ENCODE peak calls at places on chromosome 9, in four cellular contexts. D is lung, T is NB4, M is fibroblast of the aortic adventitia. R is an unnamed sample.

GRCh38 chr9:15522130-15522755 is 11.5 kb upstream of the PSIP1 start:
- DNase-seq in T (no peak), D (no peak), M (no peak), R (no peak)

GRCh38 chr9:104575451-104575850 is 6.5 kb downstream of the OR13C8 start:
- DNase-seq in D (no peak), T (no peak), M (no peak), R (no peak)

GRCh38 chr9:34124923-34125322 is 1.6 kb downstream of the DCAF12 start:
- DNase-seq in D (peak), M (peak), T (peak), R (no peak)

GRCh38 chr9:14992516-14992915 is 82.3 kb upstream of the FREM1 start:
- DNase-seq in T (peak), D (no peak), M (peak), R (peak)

GRCh38 chr9:37454238-37454637 is 11.0 kb downstream of the ZBTB5 start:
- DNase-seq in M (peak), D (no peak), T (no peak), R (no peak)

GRCh38 chr9:138100711-138101349 is 223.2 kb downstream of the CACNA1B start:
- DNase-seq in T (peak), M (no peak), D (no peak), R (no peak)

GRCh38 chr9:738209-738915 is 103.1 kb upstream of the DMRT1 start:
- DNase-seq in D (peak), T (peak), M (peak), R (peak)

GRCh38 chr9:38371495-38371894 is 21.0 kb upstream of the ALDH1B1 start:
- DNase-seq in M (peak), T (peak), D (no peak), R (no peak)

GRCh38 chr9:92098638-92099037 is 16.6 kb downstream of the SPTLC1 start:
- DNase-seq in M (no peak), T (no peak), D (no peak), R (no peak)

GRCh38 chr9:133609311-133610098 is at the start of gene FAM163B:
- DNase-seq in T (no peak), D (no peak), M (peak), R (peak)

GRCh38 chr9:122329592-122329991 is 41.2 kb upstream of the PTGS1 start:
- DNase-seq in D (no peak), T (no peak), M (no peak), R (no peak)

GRCh38 chr9:98903938-98904560 is 39.7 kb upstream of the COL15A1 start:
- DNase-seq in T (no peak), D (no peak), M (no peak), R (no peak)

GRCh38 chr9:134210908-134211810 is 46.8 kb upstream of the RNU6ATAC start:
- DNase-seq in D (no peak), M (peak), T (no peak), R (no peak)

GRCh38 chr9:76691761-76692313 is 72.4 kb upstream of the PCA3 start:
- DNase-seq in D (no peak), M (no peak), T (no peak), R (peak)

GRCh38 chr9:137602661-137603060 is 2.8 kb upstream of the ARRDC1 start:
- DNase-seq in T (peak), M (no peak), D (no peak), R (no peak)

GRCh38 chr9:87855061-87855460 is 27.6 kb upstream of the SPATA31E1 start:
- DNase-seq in M (no peak), T (no peak), D (no peak), R (no peak)

GRCh38 chr9:98081477-98082219 is 25.1 kb downstream of the NANS start:
- DNase-seq in D (no peak), T (peak), M (no peak), R (no peak)

GRCh38 chr9:97831843-97832636 is 21.0 kb upstream of the FOXE1 start:
- DNase-seq in M (no peak), D (no peak), T (peak), R (no peak)

GRCh38 chr9:117464941-117465616 is 50.2 kb upstream of the ASTN2 start:
- DNase-seq in T (no peak), D (no peak), M (no peak), R (no peak)

GRCh38 chr9:112198646-112199045 is 23.5 kb upstream of the SUSD1 start:
- DNase-seq in M (no peak), D (no peak), T (no peak), R (no peak)

GRCh38 chr9:93603011-93603410 is 26.6 kb downstream of the PHF2 start:
- DNase-seq in M (no peak), T (no peak), D (no peak), R (no peak)

GRCh38 chr9:135224286-135224871 is 136.9 kb downstream of the OLFM1 start:
- DNase-seq in M (no peak), D (peak), T (peak), R (no peak)

GRCh38 chr9:34550681-34551270 is 28.0 kb upstream of the ENHO start:
- DNase-seq in M (no peak), D (no peak), T (no peak), R (no peak)

GRCh38 chr9:35508069-35508468 is 18.2 kb downstream of the RUSC2 start:
- DNase-seq in D (no peak), M (no peak), T (no peak), R (no peak)

GRCh38 chr9:117555964-117556629 is 141.2 kb upstream of the ASTN2 start:
- DNase-seq in M (peak), D (peak), T (peak), R (peak)

GRCh38 chr9:105693435-105694275 is 686 bp upstream of the TMEM38B start:
- DNase-seq in D (no peak), T (peak), M (no peak), R (no peak)

GRCh38 chr9:129394011-129394919 is 216.2 kb upstream of the IER5L start:
- DNase-seq in M (no peak), D (no peak), T (no peak), R (no peak)

GRCh38 chr9:128106181-128106939 is 21.2 kb downstream of the PTGES2 start:
- DNase-seq in D (no peak), T (no peak), M (no peak), R (no peak)

GRCh38 chr9:122036988-122037387 is 56.1 kb downstream of the TTLL11 start:
- DNase-seq in D (no peak), T (no peak), M (peak), R (peak)

GRCh38 chr9:34374905-34375552 is 1.7 kb downstream of the MYORG start:
- DNase-seq in M (no peak), D (no peak), T (peak), R (no peak)

GRCh38 chr9:69204869-69205268 is 30.8 kb downstream of the TJP2 start:
- DNase-seq in T (no peak), M (peak), D (peak), R (no peak)

GRCh38 chr9:120774719-120775118 is 18.5 kb downstream of the FBXW2 start:
- DNase-seq in M (no peak), T (no peak), D (no peak), R (no peak)

GRCh38 chr9:81620009-81620405 is 69.3 kb downstream of the TLE1 start:
- DNase-seq in T (peak), M (no peak), D (no peak), R (no peak)
- H3K4me3 ChIP-seq in T (no peak), M (no peak), D (no peak), R (no peak)

DNA sequence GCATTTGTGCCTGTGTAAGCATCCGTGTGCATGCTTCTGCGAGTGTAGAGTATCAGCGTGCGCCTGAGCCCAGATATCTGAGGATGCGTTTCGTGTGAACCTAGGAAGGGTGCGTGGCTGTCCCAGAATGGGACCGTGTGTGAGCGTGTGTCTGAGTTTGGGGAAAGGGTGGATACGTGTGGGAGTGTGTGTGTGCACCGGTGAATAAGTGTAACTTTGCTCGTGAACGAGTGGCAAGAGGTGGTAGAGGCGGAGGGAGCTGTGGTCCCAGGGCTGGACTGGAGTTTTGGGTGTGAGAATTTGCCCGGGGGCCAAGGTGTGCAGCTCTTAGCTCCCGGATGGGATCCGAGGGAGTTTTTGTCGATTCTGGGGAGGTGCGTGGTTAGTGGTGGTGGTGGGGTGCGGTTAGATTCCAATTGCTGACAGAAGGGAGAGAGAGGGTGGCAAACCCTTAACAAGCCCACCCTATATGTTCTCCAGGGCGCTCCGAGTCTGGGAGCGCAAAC is 687 bp upstream of the COL27A1 start:
- DNase-seq in M (no peak), T (no peak), D (no peak), R (no peak)
- H3K4me3 ChIP-seq in M (peak), T (no peak), D (no peak), R (peak)

DNA sequence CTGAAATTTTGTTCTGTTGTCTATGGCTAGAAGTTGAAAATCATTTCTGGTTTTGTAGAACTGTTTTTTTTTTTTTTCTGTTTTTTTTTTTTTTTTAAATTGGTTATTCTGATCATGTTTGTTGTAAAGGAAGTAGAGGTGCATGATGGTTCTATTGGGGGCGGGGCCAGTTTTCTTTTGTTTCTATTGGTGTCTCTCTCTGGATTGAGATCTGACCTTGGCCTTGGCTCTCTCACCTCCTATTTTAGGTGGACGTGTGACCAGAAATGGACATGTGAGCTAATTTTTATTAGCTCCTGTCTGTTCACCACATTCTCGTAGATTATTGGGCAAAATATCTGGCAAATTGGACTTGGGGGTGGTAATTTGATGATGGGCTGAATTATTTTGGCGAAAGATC is 3.2 kb downstream of the ZNF618 start:
- DNase-seq in T (no peak), M (peak), D (no peak), R (no peak)
- H3K4me3 ChIP-seq in T (no peak), M (peak), D (no peak), R (no peak)

GRCh38 chr9:81879501-81879916 is 48.7 kb upstream of the SPATA31D4 start:
- DNase-seq in D (no peak), T (no peak), M (peak), R (no peak)
- H3K4me3 ChIP-seq in D (no peak), T (no peak), M (no peak), R (no peak)

GRCh38 chr9:126521976-126522590 is 91.6 kb upstream of the LMX1B start:
- DNase-seq in M (no peak), T (no peak), D (no peak), R (no peak)

GRCh38 chr9:126524353-126525077 is 89.2 kb upstream of the LMX1B start:
- DNase-seq in D (no peak), T (no peak), M (no peak), R (no peak)

GRCh38 chr9:126523621-126524111 is 90.1 kb upstream of the LMX1B start:
- DNase-seq in D (no peak), M (no peak), T (peak), R (no peak)

GRCh38 chr9:126521551-126521950 is 92.2 kb upstream of the LMX1B start:
- DNase-seq in T (no peak), D (no peak), M (no peak), R (no peak)

DNA sequence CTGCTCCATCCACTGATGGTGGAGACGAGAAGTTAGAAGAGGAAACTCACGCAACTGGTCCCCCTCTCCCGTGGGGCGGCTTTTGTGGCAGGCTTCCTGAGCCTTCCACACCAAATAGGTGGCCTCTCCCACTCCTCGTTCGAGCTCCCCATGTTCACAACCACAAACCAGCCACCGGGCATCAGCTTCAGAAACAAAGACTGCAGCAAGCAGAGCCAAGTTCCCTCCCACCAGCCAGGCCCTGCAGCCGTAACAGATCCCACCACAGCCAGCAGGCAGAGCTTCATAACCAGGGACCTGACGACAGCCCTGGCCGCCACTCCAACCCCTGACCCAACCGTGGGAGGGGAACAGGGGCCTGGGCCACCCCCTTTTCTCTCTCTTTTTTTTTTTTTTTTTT is 90.8 kb upstream of the LMX1B start:
- DNase-seq in T (peak), M (no peak), D (no peak), R (no peak)
- H3K4me3 ChIP-seq in T (no peak), M (no peak), D (no peak), R (no peak)

GRCh38 chr9:131546336-131547084 is 1.2 kb downstream of the PRRT1B start:
- DNase-seq in T (no peak), M (no peak), D (no peak), R (no peak)
- H3K4me3 ChIP-seq in T (no peak), M (peak), D (no peak), R (peak)

GRCh38 chr9:109966643-109967368 is 186.8 kb downstream of the PALM2AKAP2 start:
- DNase-seq in T (peak), M (no peak), D (no peak), R (no peak)
- H3K4me3 ChIP-seq in T (no peak), M (no peak), D (no peak), R (no peak)

GRCh38 chr9:132408521-132408920 is 1.5 kb upstream of the CFAP77 start:
- DNase-seq in M (no peak), D (no peak), T (no peak), R (no peak)

GRCh38 chr9:132412089-132412488 is 2.1 kb downstream of the CFAP77 start:
- DNase-seq in T (peak), M (no peak), D (no peak), R (no peak)

GRCh38 chr9:132409828-132410528 is at the start of gene CFAP77:
- DNase-seq in D (no peak), M (peak), T (peak), R (peak)

GRCh38 chr9:132411091-132411508 is 1.1 kb downstream of the CFAP77 start:
- DNase-seq in M (peak), T (peak), D (peak), R (peak)

DNA sequence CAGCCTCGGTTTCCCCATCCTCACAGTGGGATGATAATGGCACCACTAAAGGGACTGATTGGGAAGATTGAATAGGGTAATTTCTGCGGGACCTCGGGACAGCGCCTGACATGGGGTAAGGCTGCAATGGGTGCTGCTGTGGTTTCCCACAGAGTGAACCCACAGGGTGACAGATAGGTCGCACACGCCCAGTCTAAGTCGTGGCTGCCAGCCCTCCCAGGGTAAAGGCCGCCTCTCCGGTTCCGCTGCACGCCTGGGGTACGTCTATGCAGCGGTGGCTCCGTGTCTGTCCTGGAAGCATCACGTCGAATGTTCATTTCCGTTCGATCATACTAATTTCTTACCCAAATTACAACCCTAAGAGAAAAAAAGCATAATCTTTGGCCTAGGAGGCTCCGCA is 631 bp downstream of the CFAP77 start:
- DNase-seq in D (no peak), M (no peak), T (peak), R (no peak)
- H3K4me3 ChIP-seq in D (no peak), M (peak), T (no peak), R (no peak)